ENCODE peak calls at places on chromosomes 13 and 19, in four cellular contexts. N is neural progenitor cell, C is brain microvascular endothelial cell, H is heart left ventricle. E is an unnamed sample.
A peak's percentile ranks its signal among the peaks of the same experiment; 100 is the strongest.

GRCh38 chr13:45482571-45483173 is 17.9 kb downstream of the COG3 start:
- DNase-seq in H (no peak), N (no peak), C (no peak), E (no peak)

GRCh38 chr13:51524312-51524711 is 60.0 kb upstream of the WDFY2 start:
- DNase-seq in N (no peak), C (no peak), H (no peak), E (no peak)

GRCh38 chr19:9673912-9674668 is 810 bp downstream of the ZNF562 start:
- DNase-seq in C (no peak), H (no peak), N (no peak), E (no peak)

GRCh38 chr19:1220452-1221037 is 15.0 kb downstream of the STK11 start:
- DNase-seq in H (peak; percentile 53), C (no peak), N (no peak), E (no peak)

GRCh38 chr13:52949744-52950143 is 78.9 kb upstream of the OLFM4 start:
- DNase-seq in N (no peak), H (no peak), C (no peak), E (no peak)

GRCh38 chr19:50785329-50785922 is 4.8 kb upstream of the ACP4 start:
- DNase-seq in N (no peak), H (no peak), C (no peak), E (no peak)

GRCh38 chr19:5805465-5806132 is 732 bp downstream of the NRTN start:
- DNase-seq in H (peak; percentile 83), N (peak; percentile 97), C (peak; percentile 33), E (no peak)

GRCh38 chr13:30744056-30744684 is 8.8 kb downstream of the ALOX5AP start:
- DNase-seq in N (no peak), C (peak; percentile 65), H (no peak), E (no peak)

GRCh38 chr13:50684366-50684765 is 159.1 kb downstream of the DLEU7 start:
- DNase-seq in H (no peak), N (no peak), C (no peak), E (no peak)

GRCh38 chr13:46698015-46698414 is 98.9 kb downstream of the ESD start:
- DNase-seq in C (no peak), H (no peak), N (no peak), E (no peak)

GRCh38 chr19:4671182-4671851 is 1.2 kb upstream of the MYDGF start:
- DNase-seq in N (no peak), H (no peak), C (no peak), E (no peak)

GRCh38 chr19:17244618-17245534 is 843 bp downstream of the NR2F6 start:
- DNase-seq in N (peak; percentile 50), H (peak; percentile 79), C (no peak), E (no peak)

GRCh38 chr13:90336507-90336906 is 1011.0 kb upstream of the MIR17HG start:
- DNase-seq in H (no peak), C (no peak), N (no peak), E (no peak)

GRCh38 chr19:49210108-49210900 is 52.7 kb downstream of the TRPM4 start:
- DNase-seq in H (no peak), N (peak; percentile 94), C (no peak), E (no peak)

GRCh38 chr19:44698492-44699201 is at the start of gene CEACAM16:
- DNase-seq in H (no peak), N (no peak), C (no peak), E (no peak)

GRCh38 chr13:48437381-48437780 is 24.5 kb upstream of the LPAR6 start:
- DNase-seq in C (peak; percentile 54), N (no peak), H (peak; percentile 78), E (no peak)

GRCh38 chr19:27920774-27921173 is 1292.2 kb downstream of the UQCRFS1 start:
- DNase-seq in C (no peak), H (no peak), N (no peak), E (no peak)

GRCh38 chr13:110276553-110276950 is 30.4 kb downstream of the COL4A1 start:
- DNase-seq in N (no peak), H (no peak), C (no peak), E (no peak)

GRCh38 chr13:110272651-110273050 is 34.3 kb downstream of the COL4A1 start:
- DNase-seq in C (no peak), N (no peak), H (no peak), E (no peak)

GRCh38 chr13:110275931-110276552 is 30.9 kb downstream of the COL4A1 start:
- DNase-seq in C (no peak), N (no peak), H (no peak), E (no peak)

GRCh38 chr13:110273254-110273653 is 33.7 kb downstream of the COL4A1 start:
- DNase-seq in N (no peak), C (no peak), H (no peak), E (no peak)

DNA sequence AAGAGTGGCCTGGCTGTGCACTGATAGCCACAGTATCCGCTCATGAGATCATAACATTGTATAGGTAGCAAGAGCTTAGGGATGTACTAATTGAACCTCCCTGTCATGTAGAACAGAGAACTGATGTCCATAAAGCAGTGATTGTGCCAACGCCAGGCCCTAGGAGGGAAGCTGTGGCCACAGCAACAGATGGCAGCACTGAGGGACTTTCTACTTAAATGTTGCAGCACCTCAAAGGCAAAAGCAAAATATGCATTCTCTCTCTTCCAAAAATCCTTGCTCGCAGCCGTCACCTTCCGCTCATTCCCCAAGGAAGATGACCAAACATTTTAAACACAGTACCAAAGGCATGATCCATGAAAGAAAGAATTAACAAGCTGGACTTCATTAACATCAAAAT is 32.3 kb downstream of the COL4A1 start:
- DNase-seq in H (no peak), N (peak; percentile 38), C (no peak), E (no peak)
- TF ChIP-seq CTCF in H (peak; percentile 34), N (peak; percentile 39), C (peak; percentile 56), E (peak; percentile 45)

DNA sequence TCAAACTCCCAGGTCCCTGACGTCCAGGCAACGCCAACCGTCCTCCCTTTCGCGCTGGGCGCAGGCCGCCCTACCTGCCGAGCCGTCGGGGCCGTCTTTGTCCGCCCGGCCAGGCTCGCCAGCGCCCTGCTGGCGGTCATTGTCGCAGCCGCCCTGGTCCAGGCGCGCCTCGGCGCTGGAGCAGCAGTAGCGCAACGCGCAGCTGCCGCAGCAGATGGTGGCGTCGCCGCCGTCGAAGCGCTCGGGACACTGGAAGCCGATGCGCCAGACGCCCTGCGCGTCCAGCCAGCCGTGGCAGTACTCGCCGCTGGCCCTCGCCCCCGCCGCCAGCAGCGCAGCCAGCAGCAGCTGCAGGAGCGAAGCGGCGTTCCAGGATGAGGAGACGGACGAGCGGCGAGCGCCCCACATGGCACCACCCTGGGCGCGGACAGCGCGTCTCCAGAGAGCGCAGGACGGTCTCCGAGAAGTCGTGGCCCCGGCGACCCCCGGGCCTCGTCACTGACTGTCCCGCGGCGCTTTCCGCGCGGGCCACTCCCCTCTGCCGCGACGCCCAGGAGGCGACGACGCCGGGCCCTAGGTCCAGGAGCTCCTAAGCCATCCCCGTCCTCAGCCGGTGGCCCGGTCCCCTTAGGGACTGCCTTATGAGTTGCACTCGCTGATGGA is 1.1 kb downstream of the SHISA2 start:
- DNase-seq in H (no peak), C (no peak), N (peak; percentile 77), E (no peak)
- TF ChIP-seq CTCF in H (no peak), C (no peak), N (peak; percentile 14), E (no peak)

GRCh38 chr19:41001243-41001971 is 10.3 kb downstream of the CYP2B6 start:
- DNase-seq in H (no peak), C (no peak), N (peak; percentile 11), E (no peak)
- TF ChIP-seq CTCF in H (no peak), C (no peak), N (peak; percentile 28), E (no peak)

GRCh38 chr19:2661615-2662014 is 40.9 kb downstream of the GNG7 start:
- DNase-seq in C (no peak), N (no peak), H (no peak), E (no peak)
- TF ChIP-seq CTCF in C (peak; percentile 45), N (no peak), H (no peak), E (peak; percentile 7)